ENCODE peak calls at places on chromosome 22, in seven cellular contexts. U is cardiac muscle cell, G is thoracic aorta, A is SK-N-MC, H is hepatocyte, Y is upper lobe of right lung, Q is lower lobe of right lung. M is an unnamed sample.
A peak's percentile ranks its signal among the peaks of the same experiment; 100 is the strongest.

GRCh38 chr22:34917239-34917638 is 148.7 kb upstream of the ISX start:
- DNase-seq in Y (no peak), H (no peak), G (no peak), A (no peak), U (no peak), Q (no peak), M (no peak)

GRCh38 chr22:26573026-26573662 is 16.8 kb downstream of the TPST2 start:
- DNase-seq in Y (peak; percentile 75), A (no peak), U (peak; percentile 71), H (no peak), G (no peak), Q (peak; percentile 85), M (no peak)

GRCh38 chr22:48761546-48761945 is 1066.1 kb downstream of the BRD1 start:
- DNase-seq in G (no peak), H (no peak), A (no peak), Y (no peak), U (no peak), Q (peak; percentile 26), M (no peak)

GRCh38 chr22:49935561-49935960 is 17.1 kb downstream of the CRELD2 start:
- DNase-seq in H (peak; percentile 46), U (peak; percentile 74), G (no peak), Q (no peak), A (no peak), Y (no peak), M (no peak)

GRCh38 chr22:38267086-38267485 is 5.7 kb downstream of the TMEM184B start:
- DNase-seq in G (no peak), U (peak; percentile 71), H (no peak), A (no peak), Q (no peak), Y (no peak), M (peak; percentile 88)

GRCh38 chr22:22348127-22348814 is 103.7 kb downstream of the VPREB1 start:
- DNase-seq in A (no peak), Y (no peak), H (peak; percentile 23), Q (no peak), U (no peak), G (no peak), M (no peak)

GRCh38 chr22:49142891-49143290 is 684.8 kb downstream of the BRD1 start:
- DNase-seq in U (no peak), Q (no peak), Y (no peak), G (no peak), H (no peak), A (no peak), M (no peak)

GRCh38 chr22:25514436-25514835 is 50.0 kb upstream of the GRK3 start:
- DNase-seq in H (no peak), G (no peak), U (no peak), Y (no peak), A (no peak), Q (no peak), M (no peak)

GRCh38 chr22:19892249-19892879 is 37.7 kb upstream of the GNB1L start:
- DNase-seq in U (peak; percentile 63), A (no peak), G (no peak), H (peak; percentile 43), Q (no peak), Y (no peak), M (peak; percentile 71)

GRCh38 chr22:33573479-33573878 is 346.8 kb downstream of the LARGE1 start:
- DNase-seq in A (no peak), Q (no peak), H (peak; percentile 29), U (no peak), Y (no peak), G (no peak), M (no peak)

GRCh38 chr22:43432883-43433415 is 21.1 kb downstream of the MPPED1 start:
- DNase-seq in G (no peak), Y (peak; percentile 21), A (no peak), Q (peak; percentile 14), H (no peak), U (no peak), M (no peak)

GRCh38 chr22:32761251-32761903 is 40.1 kb upstream of the TIMP3 start:
- DNase-seq in G (no peak), H (no peak), U (no peak), A (no peak), Q (no peak), Y (no peak), M (no peak)

GRCh38 chr22:27032121-27032761 is 374.9 kb downstream of the MIAT start:
- DNase-seq in A (no peak), U (peak; percentile 4), Y (no peak), G (peak; percentile 11), Q (no peak), H (no peak), M (no peak)

GRCh38 chr22:50267591-50268390 is 2.4 kb downstream of the MAPK11 start:
- DNase-seq in U (peak; percentile 70), Y (peak; percentile 86), Q (peak; percentile 76), A (no peak), G (no peak), H (peak; percentile 81), M (peak; percentile 39)

GRCh38 chr22:37157516-37158289 is 8.0 kb upstream of the IL2RB start:
- DNase-seq in A (no peak), Q (no peak), Y (no peak), H (no peak), U (peak; percentile 16), G (no peak), M (no peak)

GRCh38 chr22:36325163-36326031 is 62.4 kb downstream of the MYH9 start:
- DNase-seq in U (peak; percentile 93), Y (peak; percentile 86), H (peak; percentile 44), A (no peak), Q (peak; percentile 87), G (peak; percentile 82), M (no peak)

DNA sequence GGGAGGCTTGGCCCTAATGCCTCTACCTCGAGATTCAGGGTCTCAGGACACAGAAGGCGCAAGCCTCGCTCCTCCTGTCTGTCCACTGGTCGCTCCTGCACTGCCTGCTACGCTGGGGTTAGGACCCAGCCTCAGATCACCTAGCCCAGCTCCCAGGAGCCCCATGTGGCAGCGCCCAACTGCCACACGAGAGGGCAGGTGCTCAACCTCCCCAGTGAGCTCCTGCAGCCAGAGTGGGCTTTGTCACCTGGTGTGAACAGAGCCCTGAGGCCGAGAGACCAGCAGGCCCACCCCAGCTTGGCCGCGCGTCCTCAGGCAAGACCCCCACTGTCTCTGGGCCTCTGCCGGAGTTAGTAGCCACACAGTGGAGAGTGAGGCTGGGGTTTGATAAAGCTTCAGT is 21.7 kb upstream of the PPARA start:
- DNase-seq in Y (no peak), Q (no peak), H (no peak), U (no peak), A (no peak), G (no peak), M (no peak)
- H3K27ac ChIP-seq in Y (no peak overlapping the region), Q (no peak overlapping the region), H (no peak overlapping the region), U (no peak overlapping the region), A (no peak overlapping the region), G (no peak overlapping the region), M (no peak overlapping the region)

DNA sequence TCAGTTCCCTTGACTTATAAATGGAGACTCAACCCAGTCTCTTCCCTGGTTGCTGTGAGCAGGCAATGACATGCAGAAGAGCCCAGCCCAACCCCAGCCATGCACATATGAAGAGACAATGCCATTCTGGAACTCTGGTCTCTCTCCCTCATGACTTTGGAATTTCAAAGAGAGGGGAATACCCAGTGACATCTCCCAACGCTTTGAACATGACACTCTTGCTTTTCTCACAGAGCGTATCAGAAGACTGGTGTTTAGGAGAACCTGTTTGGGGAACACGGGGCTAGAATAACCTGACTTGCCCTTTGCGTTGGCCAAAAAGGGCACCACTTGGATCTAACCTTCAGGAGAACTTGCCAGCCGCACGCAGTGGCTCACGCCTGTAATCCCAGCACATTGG is 12.9 kb downstream of the RANGAP1 start:
- DNase-seq in A (no peak), U (no peak), Q (no peak), H (no peak), G (no peak), Y (no peak), M (no peak)
- H3K36me3 ChIP-seq in A (peaks cover 83% of the 10 kb centered on the region), U (peaks cover 53% of the 10 kb centered on the region), Q (peaks cover 99% of the 10 kb centered on the region), H (no peaks in the 10 kb centered on the region), G (peaks cover 47% of the 10 kb centered on the region), Y (peaks cover 92% of the 10 kb centered on the region), M (peaks cover 85% of the 10 kb centered on the region)

DNA sequence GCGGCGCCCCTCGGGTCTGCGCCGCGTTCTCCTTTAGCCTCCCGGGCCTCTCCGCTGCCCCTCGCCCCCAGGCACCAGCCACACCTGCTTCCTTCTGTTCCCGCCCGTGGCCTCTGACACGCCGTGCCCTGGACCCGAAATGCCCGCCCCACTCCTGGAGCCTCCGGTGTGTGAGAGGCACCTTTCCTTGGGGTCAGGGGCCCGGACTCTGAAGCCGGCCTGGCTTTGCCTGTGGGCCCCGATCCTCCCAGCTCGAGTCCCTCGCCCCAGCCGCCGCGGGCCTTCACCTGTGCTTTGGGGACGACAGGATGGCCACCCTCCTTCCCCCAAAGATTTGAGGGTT is 661 bp upstream of the CDPF1 start:
- DNase-seq in Q (no peak), G (no peak), H (no peak), A (no peak), Y (no peak), U (no peak), M (no peak)
- H3K27ac ChIP-seq in Q (peak overlapping the region; percentile 88), G (peak overlapping the region; percentile 67), H (peak overlapping the region; percentile 88), A (peak overlapping the region; percentile 42), Y (peak overlapping the region; percentile 86), U (no peak overlapping the region), M (peak overlapping the region; percentile 77)

DNA sequence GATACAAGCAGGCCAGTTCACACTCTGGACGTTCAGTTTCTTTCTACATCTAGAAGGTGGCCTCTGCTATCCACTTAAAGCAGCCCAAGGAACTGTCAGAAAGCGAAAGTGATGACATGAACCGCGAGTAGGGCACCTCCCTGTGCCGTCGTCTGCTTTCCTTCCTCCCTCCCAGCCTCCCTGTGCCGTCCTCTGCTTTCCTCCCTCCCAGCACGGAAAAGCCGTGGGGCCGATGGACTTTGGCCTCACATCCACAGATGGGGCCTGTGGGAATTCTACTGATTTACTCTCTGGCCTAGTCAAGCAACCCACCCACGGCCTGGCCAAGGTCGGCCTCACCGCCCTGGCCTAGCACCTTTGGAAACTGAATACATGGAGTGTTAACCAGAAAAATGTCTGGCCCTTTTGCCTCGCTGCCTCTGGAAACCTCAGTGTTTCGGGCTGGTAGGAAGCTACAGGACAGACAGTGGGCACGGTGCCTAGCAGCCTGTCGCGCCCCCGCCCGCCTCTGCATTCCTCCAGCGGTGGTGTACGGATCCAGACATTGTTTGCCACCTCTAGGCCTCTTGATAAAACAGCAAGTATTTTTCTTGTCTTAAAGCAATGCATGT is 14.2 kb downstream of the PEX26 start:
- DNase-seq in A (no peak), H (peak; percentile 71), Y (no peak), Q (no peak), G (no peak), U (peak; percentile 93), M (no peak)
- H3K36me3 ChIP-seq in A (peaks cover 22% of the 10 kb centered on the region), H (no peaks in the 10 kb centered on the region), Y (peaks cover 26% of the 10 kb centered on the region), Q (peaks cover 53% of the 10 kb centered on the region), G (peaks cover 19% of the 10 kb centered on the region), U (peaks cover 4% of the 10 kb centered on the region), M (peaks cover 60% of the 10 kb centered on the region)

DNA sequence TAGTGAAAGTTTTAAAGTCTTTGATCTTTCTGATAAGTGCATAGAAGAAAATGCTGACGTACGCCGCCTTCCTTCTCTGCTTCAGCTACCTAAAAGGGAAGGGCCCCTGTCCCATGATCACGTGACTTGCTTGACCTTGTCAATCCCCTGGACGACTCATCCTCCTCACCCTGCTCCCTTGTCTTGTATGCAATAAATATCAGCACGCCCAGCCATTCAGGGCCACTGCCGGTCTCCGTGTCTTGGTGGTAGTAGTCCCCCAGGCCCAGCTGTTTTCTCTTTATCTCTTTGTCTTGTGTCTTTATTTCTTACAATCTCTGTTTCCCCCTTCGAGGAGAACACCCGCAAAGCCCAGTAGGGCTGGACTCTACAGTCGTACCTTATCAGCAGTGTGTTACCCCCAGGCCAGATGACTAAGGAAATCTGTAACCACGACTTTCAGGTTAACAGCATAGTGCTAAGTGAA is 6.3 kb downstream of the NUP50 start:
- DNase-seq in A (no peak), H (no peak), G (no peak), Q (no peak), Y (no peak), U (peak; percentile 32), M (peak; percentile 17)
- H3K27ac ChIP-seq in A (no peak overlapping the region), H (peak overlapping the region; percentile 37), G (no peak overlapping the region), Q (no peak overlapping the region), Y (no peak overlapping the region), U (peak overlapping the region; percentile 30), M (peak overlapping the region; percentile 64)

M was measured in naive thymus-derived CD4-positive, alpha-beta T cell.